ENCODE peak calls at places on chromosomes 7 and 10, in four cellular contexts. J, T, L and X are unnamed samples.

GRCh38 chr7:601573-602340 is 82.1 kb upstream of the PDGFA start:
- DNase-seq in L (no peak), J (no peak), T (peak; percentile 80), X (peak; percentile 40)

GRCh38 chr10:48504141-48504885 is 100.6 kb downstream of the ARHGAP22 start:
- DNase-seq in J (no peak), T (no peak), L (no peak), X (no peak)

GRCh38 chr7:92904292-92905131 is 68.1 kb upstream of the CDK6 start:
- DNase-seq in J (peak; percentile 77), T (peak; percentile 38), L (peak; percentile 95), X (peak; percentile 86)

GRCh38 chr10:121627810-121628209 is 29.6 kb upstream of the FGFR2 start:
- DNase-seq in J (peak; percentile 53), L (peak; percentile 5), T (no peak), X (no peak)

GRCh38 chr7:44261239-44261638 is 60.5 kb downstream of the YKT6 start:
- DNase-seq in J (no peak), T (no peak), L (no peak), X (no peak)

GRCh38 chr7:150569245-150569644 is 2.1 kb downstream of the GIMAP4 start:
- DNase-seq in L (no peak), T (no peak), J (no peak), X (no peak)

GRCh38 chr10:24383681-24384106 is 174.8 kb downstream of the KIAA1217 start:
- DNase-seq in T (no peak), J (peak; percentile 83), L (peak; percentile 91), X (peak; percentile 99)

GRCh38 chr7:155951554-155952158 is 139.4 kb upstream of the SHH start:
- DNase-seq in T (no peak), J (peak; percentile 25), L (no peak), X (peak; percentile 72)

GRCh38 chr7:131329176-131329570 is 1.5 kb downstream of the MKLN1 start:
- DNase-seq in J (peak; percentile 14), T (no peak), L (no peak), X (peak; percentile 8)

GRCh38 chr7:94547128-94547527 is 37.5 kb downstream of the CASD1 start:
- DNase-seq in L (no peak), J (peak; percentile 65), T (no peak), X (no peak)

GRCh38 chr10:80204801-80205477 is 398 bp downstream of the ANXA11 start:
- DNase-seq in L (no peak), T (peak; percentile 48), J (peak; percentile 36), X (no peak)

GRCh38 chr10:62001898-62002297 is 100.4 kb downstream of the ARID5B start:
- DNase-seq in T (no peak), L (no peak), J (no peak), X (no peak)

GRCh38 chr10:43128958-43129706 is 9.1 kb upstream of the CSGALNACT2 start:
- DNase-seq in T (no peak), L (peak; percentile 98), J (peak; percentile 97), X (peak; percentile 95)

GRCh38 chr10:76274933-76275332 is 843.5 kb downstream of the LRMDA start:
- DNase-seq in J (no peak), T (no peak), L (no peak), X (no peak)

GRCh38 chr7:101884671-101885596 is 67.5 kb downstream of the CUX1 start:
- DNase-seq in T (no peak), L (no peak), J (peak; percentile 79), X (no peak)

GRCh38 chr10:50624866-50625491 is 1.2 kb upstream of the SGMS1 start:
- DNase-seq in L (peak; percentile 68), T (peak; percentile 55), J (peak; percentile 71), X (peak; percentile 64)

GRCh38 chr10:14056545-14057332 is 274.0 kb downstream of the FRMD4A start:
- DNase-seq in L (peak; percentile 100), J (peak; percentile 96), T (no peak), X (peak; percentile 88)

GRCh38 chr7:49166441-49166840 is 242.1 kb downstream of the CDC14C start:
- DNase-seq in L (no peak), T (no peak), J (peak; percentile 1), X (no peak)

GRCh38 chr10:131127610-131128009 is 183.9 kb downstream of the TCERG1L start:
- DNase-seq in J (no peak), L (no peak), T (no peak), X (no peak)

GRCh38 chr7:104179178-104179577 is 28.6 kb downstream of the ORC5 start:
- DNase-seq in J (no peak), L (no peak), T (no peak), X (no peak)

GRCh38 chr7:87220734-87221215 is 1.2 kb upstream of the TMEM243 start:
- DNase-seq in L (peak; percentile 15), T (no peak), J (peak; percentile 47), X (no peak)

GRCh38 chr7:83524286-83525075 is 124.5 kb downstream of the SEMA3E start:
- DNase-seq in J (no peak), T (no peak), L (no peak), X (no peak)

GRCh38 chr7:50211306-50212015 is 93.1 kb upstream of the IKZF1 start:
- DNase-seq in L (no peak), J (no peak), T (no peak), X (no peak)

GRCh38 chr10:84665883-84666463 is 337.6 kb downstream of the CCSER2 start:
- DNase-seq in J (no peak), T (no peak), L (no peak), X (no peak)

GRCh38 chr7:100007887-100008286 is 7.5 kb upstream of the ZKSCAN1 start:
- DNase-seq in J (no peak), T (no peak), L (no peak), X (no peak)

GRCh38 chr7:1024876-1025746 is 19.2 kb upstream of the GPR146 start:
- DNase-seq in L (no peak), T (no peak), J (no peak), X (no peak)

GRCh38 chr7:140079121-140079536 is 16.4 kb upstream of the PARP12 start:
- DNase-seq in T (no peak), L (peak; percentile 37), J (peak; percentile 45), X (peak; percentile 31)

GRCh38 chr7:12291870-12292269 is 80.8 kb downstream of the TMEM106B start:
- DNase-seq in J (peak; percentile 14), L (no peak), T (no peak), X (peak; percentile 12)